ENCODE peak calls at places on chromosomes 3 and 15, in four cellular contexts. G is GDM1, Q is T-helper 1 cell, W is fibroblast of pulmonary artery. K is an unnamed sample.

GRCh38 chr3:10116138-10116460 is 624 bp downstream of the BRK1 start:
- DNase-seq in G (peak; percentile 28), Q (no peak), W (peak; percentile 33), K (peak; percentile 72)

GRCh38 chr3:127585163-127585812 is 5.2 kb downstream of the TPRA1 start:
- DNase-seq in G (no peak), Q (no peak), W (peak; percentile 17), K (peak; percentile 62)

GRCh38 chr3:115272036-115272824 is 125.1 kb upstream of the ZBTB20 start:
- DNase-seq in G (no peak), Q (no peak), W (peak; percentile 70), K (peak; percentile 97)

GRCh38 chr3:45409921-45410320 is 21.5 kb downstream of the LARS2 start:
- DNase-seq in G (no peak), Q (no peak), W (peak; percentile 18), K (no peak)

GRCh38 chr15:80906159-80906775 is 83.4 kb downstream of the MESD start:
- DNase-seq in G (no peak), Q (no peak), W (no peak), K (peak; percentile 46)

GRCh38 chr15:74620636-74621545 is 5.3 kb downstream of the CLK3 start:
- DNase-seq in G (peak; percentile 38), Q (peak; percentile 45), W (peak; percentile 76), K (peak; percentile 85)

GRCh38 chr15:37900286-37901221 is 33.9 kb upstream of the TMCO5A start:
- DNase-seq in G (no peak), Q (no peak), W (peak; percentile 79), K (peak; percentile 59)

GRCh38 chr3:70149714-70150113 is 150.2 kb downstream of the SAMMSON start:
- DNase-seq in G (no peak), Q (no peak), W (no peak), K (no peak)

GRCh38 chr15:68228971-68229385 is 550 bp downstream of the CLN6 start:
- DNase-seq in G (no peak), Q (no peak), W (no peak), K (peak; percentile 48)